ENCODE peak calls at places on chromosome 1, in nine cellular contexts. One of them, this sample, is unnamed.

GRCh38 chr1:117032661-117033060 is 27.5 kb upstream of the TTF2 start:
- DNase-seq in amygdala: no peak
- DNase-seq in astrocyte of the cerebellum: no peak
- DNase-seq in AG20443: no peak
- DNase-seq in H9: no peak
- DNase-seq in activated naive CD4-positive, alpha-beta T cell treated with anti-CD3 and anti-CD28 coated beads, Interleukin-2, amount 50 U/mL, for 16 hours: no peak
- DNase-seq in AG09319: no peak
- DNase-seq in caudate nucleus: no peak
- DNase-seq in DMS153: no peak
- DNase-seq in this sample: no peak

GRCh38 chr1:116128669-116129068 is 17.5 kb downstream of the MAB21L3 start:
- DNase-seq in amygdala: no peak
- DNase-seq in astrocyte of the cerebellum: no peak
- DNase-seq in AG20443: no peak
- DNase-seq in H9: no peak
- DNase-seq in activated naive CD4-positive, alpha-beta T cell treated with anti-CD3 and anti-CD28 coated beads, Interleukin-2, amount 50 U/mL, for 16 hours: peak; percentile 55
- DNase-seq in AG09319: no peak
- DNase-seq in caudate nucleus: no peak
- DNase-seq in DMS153: no peak
- DNase-seq in this sample: no peak

GRCh38 chr1:198909973-198910372 is 271.1 kb downstream of the PTPRC start:
- DNase-seq in amygdala: no peak
- DNase-seq in astrocyte of the cerebellum: no peak
- DNase-seq in AG20443: no peak
- DNase-seq in H9: no peak
- DNase-seq in activated naive CD4-positive, alpha-beta T cell treated with anti-CD3 and anti-CD28 coated beads, Interleukin-2, amount 50 U/mL, for 16 hours: no peak
- DNase-seq in AG09319: no peak
- DNase-seq in caudate nucleus: no peak
- DNase-seq in DMS153: no peak
- DNase-seq in this sample: no peak

GRCh38 chr1:10866314-10867091 is 70.1 kb upstream of the CASZ1 start:
- DNase-seq in amygdala: no peak
- DNase-seq in astrocyte of the cerebellum: no peak
- DNase-seq in AG20443: peak; percentile 38
- DNase-seq in H9: peak; percentile 68
- DNase-seq in activated naive CD4-positive, alpha-beta T cell treated with anti-CD3 and anti-CD28 coated beads, Interleukin-2, amount 50 U/mL, for 16 hours: peak; percentile 41
- DNase-seq in AG09319: no peak
- DNase-seq in caudate nucleus: no peak
- DNase-seq in DMS153: peak; percentile 45
- DNase-seq in this sample: no peak

GRCh38 chr1:33096358-33097005 is 15.5 kb downstream of the AZIN2 start:
- DNase-seq in amygdala: no peak
- DNase-seq in astrocyte of the cerebellum: no peak
- DNase-seq in AG20443: no peak
- DNase-seq in H9: no peak
- DNase-seq in activated naive CD4-positive, alpha-beta T cell treated with anti-CD3 and anti-CD28 coated beads, Interleukin-2, amount 50 U/mL, for 16 hours: no peak
- DNase-seq in AG09319: no peak
- DNase-seq in caudate nucleus: no peak
- DNase-seq in DMS153: no peak
- DNase-seq in this sample: no peak

GRCh38 chr1:1304331-1305299 is 3.1 kb downstream of the ACAP3 start:
- DNase-seq in amygdala: peak; percentile 89
- DNase-seq in astrocyte of the cerebellum: peak; percentile 15
- DNase-seq in AG20443: peak; percentile 75
- DNase-seq in H9: peak; percentile 85
- DNase-seq in activated naive CD4-positive, alpha-beta T cell treated with anti-CD3 and anti-CD28 coated beads, Interleukin-2, amount 50 U/mL, for 16 hours: no peak
- DNase-seq in AG09319: peak; percentile 31
- DNase-seq in caudate nucleus: peak; percentile 88
- DNase-seq in DMS153: peak; percentile 92
- DNase-seq in this sample: peak; percentile 95

GRCh38 chr1:10107985-10108663 is 75.4 kb downstream of the UBE4B start:
- DNase-seq in amygdala: no peak
- DNase-seq in astrocyte of the cerebellum: peak; percentile 94
- DNase-seq in AG20443: peak; percentile 39
- DNase-seq in H9: no peak
- DNase-seq in activated naive CD4-positive, alpha-beta T cell treated with anti-CD3 and anti-CD28 coated beads, Interleukin-2, amount 50 U/mL, for 16 hours: no peak
- DNase-seq in AG09319: peak; percentile 7
- DNase-seq in caudate nucleus: no peak
- DNase-seq in DMS153: no peak
- DNase-seq in this sample: no peak

GRCh38 chr1:183931646-183932271 is 105.8 kb downstream of the COLGALT2 start:
- DNase-seq in amygdala: no peak
- DNase-seq in astrocyte of the cerebellum: no peak
- DNase-seq in AG20443: no peak
- DNase-seq in H9: no peak
- DNase-seq in activated naive CD4-positive, alpha-beta T cell treated with anti-CD3 and anti-CD28 coated beads, Interleukin-2, amount 50 U/mL, for 16 hours: no peak
- DNase-seq in AG09319: no peak
- DNase-seq in caudate nucleus: no peak
- DNase-seq in DMS153: no peak
- DNase-seq in this sample: no peak

GRCh38 chr1:40394456-40395172 is 21.1 kb downstream of the SMAP2 start:
- DNase-seq in amygdala: no peak
- DNase-seq in astrocyte of the cerebellum: no peak
- DNase-seq in AG20443: no peak
- DNase-seq in H9: no peak
- DNase-seq in activated naive CD4-positive, alpha-beta T cell treated with anti-CD3 and anti-CD28 coated beads, Interleukin-2, amount 50 U/mL, for 16 hours: peak; percentile 31
- DNase-seq in AG09319: no peak
- DNase-seq in caudate nucleus: no peak
- DNase-seq in DMS153: no peak
- DNase-seq in this sample: no peak

GRCh38 chr1:5878938-5879337 is 113.3 kb downstream of the NPHP4 start:
- DNase-seq in amygdala: no peak
- DNase-seq in astrocyte of the cerebellum: no peak
- DNase-seq in AG20443: no peak
- DNase-seq in H9: no peak
- DNase-seq in activated naive CD4-positive, alpha-beta T cell treated with anti-CD3 and anti-CD28 coated beads, Interleukin-2, amount 50 U/mL, for 16 hours: no peak
- DNase-seq in AG09319: no peak
- DNase-seq in caudate nucleus: no peak
- DNase-seq in DMS153: no peak
- DNase-seq in this sample: no peak